ENCODE peak calls at places on chromosomes 11 and 22, in six cellular contexts. C, D, N, L, Z and W are unnamed samples. For H3K4me1, the result is how much of the 10 kb centered on the place peaks cover.

GRCh38 chr11:122137081-122137793 is 21.2 kb upstream of the BLID start:
- DNase-seq in D (no peak), Z (no peak), C (no peak), N (no peak), L (no peak), W (no peak)

GRCh38 chr11:75513250-75513649 is 12.5 kb downstream of the GDPD5 start:
- DNase-seq in Z (no peak), N (no peak), L (no peak), D (no peak), C (no peak), W (peak)

GRCh38 chr22:41401781-41402648 is 20.3 kb downstream of the TEF start:
- DNase-seq in N (no peak), L (peak), Z (no peak), D (no peak), C (no peak), W (peak)

GRCh38 chr11:17459211-17459610 is 17.4 kb downstream of the ABCC8 start:
- DNase-seq in D (no peak), N (no peak), C (no peak), L (no peak), Z (no peak), W (no peak)

GRCh38 chr22:50626314-50626855 is 1.6 kb downstream of the ARSA start:
- DNase-seq in L (no peak), N (no peak), C (no peak), Z (no peak), D (no peak), W (no peak)

GRCh38 chr11:114167355-114168085 is 108.0 kb downstream of the ZBTB16 start:
- DNase-seq in Z (no peak), C (no peak), N (no peak), L (no peak), D (no peak), W (no peak)

GRCh38 chr11:42012261-42012660 is 552.8 kb upstream of the LRRC4C start:
- DNase-seq in L (no peak), N (no peak), D (no peak), Z (no peak), C (no peak), W (no peak)

GRCh38 chr11:36463781-36464180 is 46.3 kb downstream of the TRAF6 start:
- DNase-seq in L (no peak), Z (no peak), D (no peak), C (peak), N (no peak), W (no peak)

GRCh38 chr11:116832350-116833290 is 2.9 kb downstream of the APOC3 start:
- DNase-seq in L (no peak), D (no peak), Z (no peak), N (no peak), C (no peak), W (no peak)

GRCh38 chr11:103842795-103843194 is 193.6 kb upstream of the DDI1 start:
- DNase-seq in D (no peak), N (no peak), Z (no peak), C (no peak), L (peak), W (no peak)

GRCh38 chr11:7538466-7539454 is 25.0 kb downstream of the PPFIBP2 start:
- DNase-seq in C (no peak), N (no peak), Z (no peak), L (no peak), D (no peak), W (peak)

GRCh38 chr11:76634934-76635333 is 35.6 kb downstream of the LRRC32 start:
- DNase-seq in Z (no peak), N (no peak), D (no peak), C (no peak), L (no peak), W (no peak)

GRCh38 chr11:27124514-27125264 is 84.1 kb downstream of the BBOX1 start:
- DNase-seq in N (no peak), Z (no peak), D (no peak), C (no peak), L (no peak), W (no peak)

GRCh38 chr11:123373754-123374621 is 56.1 kb upstream of the GRAMD1B start:
- DNase-seq in D (no peak), Z (no peak), N (no peak), L (no peak), C (no peak), W (no peak)

GRCh38 chr11:8754241-8754640 is 71.6 kb downstream of the RPL27A start:
- DNase-seq in N (no peak), C (no peak), Z (no peak), L (no peak), D (no peak), W (no peak)

GRCh38 chr11:35746356-35747153 is 84.0 kb downstream of the TRIM44 start:
- DNase-seq in C (no peak), D (no peak), Z (no peak), L (no peak), N (no peak), W (no peak)

GRCh38 chr22:20064545-20065262 is 15.3 kb upstream of the DGCR8 start:
- DNase-seq in Z (no peak), D (no peak), N (no peak), C (no peak), L (no peak), W (no peak)

GRCh38 chr11:9267680-9268079 is 2.5 kb upstream of the DENND5A start:
- DNase-seq in Z (no peak), L (no peak), C (peak), N (no peak), D (no peak), W (no peak)

GRCh38 chr22:19757985-19758895 is 2.3 kb upstream of the TBX1 start:
- DNase-seq in D (peak), N (no peak), Z (no peak), C (peak), L (peak), W (no peak)

GRCh38 chr11:102111011-102111786 is 952 bp downstream of the YAP1 start:
- DNase-seq in N (no peak), L (peak), Z (no peak), C (peak), D (peak), W (peak)

GRCh38 chr11:728901-729491 is 18.3 kb upstream of the TALDO1 start:
- DNase-seq in Z (no peak), C (no peak), L (peak), N (no peak), D (no peak), W (no peak)
- H3K4me1 ChIP-seq in Z (under half), C (under half), L (under half), N (half or more), D (under half), W (under half)

GRCh38 chr22:45672564-45673481 is 1.2 kb downstream of the ATXN10 start:
- DNase-seq in N (no peak), C (no peak), D (no peak), Z (no peak), L (no peak), W (no peak)

GRCh38 chr22:45673482-45674175 is 2.0 kb downstream of the ATXN10 start:
- DNase-seq in L (no peak), C (no peak), N (peak), Z (no peak), D (no peak), W (no peak)

GRCh38 chr22:45676024-45676423 is 4.4 kb downstream of the ATXN10 start:
- DNase-seq in N (no peak), C (no peak), Z (no peak), L (no peak), D (no peak), W (no peak)

GRCh38 chr22:45671051-45671782 is 417 bp upstream of the ATXN10 start:
- DNase-seq in L (peak), Z (no peak), C (peak), N (no peak), D (no peak), W (no peak)

DNA sequence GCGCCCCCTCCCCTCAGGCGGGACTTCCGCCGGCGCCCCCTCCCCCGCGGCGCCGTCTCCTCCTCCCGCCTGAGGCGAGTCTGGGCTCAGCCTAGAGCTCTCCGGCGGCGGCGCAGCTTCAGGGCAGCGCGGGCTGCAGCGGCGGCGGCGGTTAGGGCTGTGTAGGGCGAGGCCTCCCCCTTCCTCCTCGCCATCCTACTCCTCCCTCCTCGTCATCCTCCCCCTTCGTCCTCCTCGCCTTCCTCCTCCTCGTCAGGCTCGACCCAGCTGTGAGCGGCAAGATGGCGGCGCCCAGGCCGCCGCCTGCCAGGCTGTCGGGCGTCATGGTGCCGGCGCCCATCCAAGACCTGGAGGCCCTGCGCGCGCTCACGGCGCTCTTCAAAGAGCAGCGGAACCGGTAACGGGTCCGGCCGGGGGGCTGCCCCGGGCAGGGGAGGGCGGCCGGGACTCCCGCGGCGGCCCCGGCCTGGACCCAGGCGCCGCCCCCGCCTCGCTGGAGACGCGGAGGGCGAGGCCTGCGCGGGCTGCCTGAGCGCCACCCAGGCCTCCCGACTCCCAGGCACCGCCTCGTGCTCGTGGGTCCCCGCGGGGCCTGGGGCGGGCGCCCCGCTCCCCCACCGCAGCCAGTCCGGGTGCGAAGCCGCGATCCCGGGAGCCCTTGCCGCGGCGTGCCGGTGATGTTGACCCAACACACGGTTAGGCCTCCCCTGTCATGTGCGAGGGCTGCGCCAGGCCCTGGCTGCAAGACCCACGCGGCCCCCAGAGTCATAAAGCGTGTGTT is at the start of gene ATXN10:
- DNase-seq in N (peak), L (peak), D (peak), Z (no peak), C (no peak), W (peak)
- TF ChIP-seq POLR2AphosphoS5 in N (peak), L (peak), D (peak), Z (peak), C (peak), W (peak)

DNA sequence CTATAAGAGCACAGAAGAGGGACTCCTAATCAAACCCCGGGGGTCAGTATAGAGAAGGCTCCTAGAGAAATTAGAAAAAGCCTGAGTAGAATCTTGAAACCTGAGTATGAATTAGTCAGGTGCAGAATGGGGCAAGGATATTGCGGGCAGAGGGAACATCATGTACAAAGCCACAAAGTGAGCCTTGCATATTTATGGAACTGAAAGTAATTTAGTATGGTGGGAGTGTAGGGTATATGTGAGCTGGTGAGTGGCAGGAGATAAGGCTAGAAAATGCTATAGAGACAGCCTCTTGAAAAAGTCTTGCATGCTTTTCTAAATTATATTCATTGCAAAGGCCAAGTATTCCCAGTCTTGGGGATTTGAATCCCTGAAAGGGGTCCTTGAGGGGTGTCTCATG is 93.7 kb downstream of the STIM1 start:
- DNase-seq in Z (no peak), L (no peak), D (no peak), C (no peak), N (no peak), W (no peak)
- H3K4me1 ChIP-seq in Z (under half), L (under half), D (under half), C (under half), N (under half), W (under half)

GRCh38 chr11:3159296-3160190 is 5.6 kb downstream of the OSBPL5 start:
- DNase-seq in D (no peak), Z (no peak), L (no peak), C (no peak), N (no peak), W (peak)
- TF ChIP-seq POLR2AphosphoS5 in D (no peak), Z (no peak), L (no peak), C (no peak), N (no peak), W (peak)

GRCh38 chr11:130162733-130163132 is 3.2 kb downstream of the ST14 start:
- DNase-seq in N (no peak), L (no peak), Z (no peak), C (no peak), D (no peak), W (no peak)
- H3K4me1 ChIP-seq in N (under half), L (under half), Z (under half), C (under half), D (under half), W (under half)